ENCODE peak calls at places on chromosomes 1 and 21, in ten cellular contexts. C is neural progenitor cell, I is dorsolateral prefrontal cortex, U is mammary epithelial cell, Y is AG04450, F is small intestine, R is tibial nerve, Z is hepatocyte, E is tibial artery, A is K562. P is an unnamed sample.

GRCh38 chr21:37259426-37259825 is 7.7 kb downstream of the VPS26C start:
- DNase-seq in C (no peak), I (no peak), U (no peak), Y (no peak), F (no peak), R (no peak), Z (no peak), E (no peak), A (no peak), P (no peak)

GRCh38 chr1:88791192-88791591 is 100.2 kb downstream of the GTF2B start:
- DNase-seq in C (no peak), I (no peak), U (no peak), Y (no peak), F (no peak), R (no peak), Z (no peak), E (no peak), A (no peak), P (no peak)

GRCh38 chr1:211236633-211237321 is 22.4 kb upstream of the RCOR3 start:
- DNase-seq in C (no peak), I (no peak), U (peak), Y (no peak), F (no peak), R (no peak), Z (no peak), E (no peak), A (no peak), P (no peak)

GRCh38 chr1:23283660-23284602 is 60.2 kb downstream of the HNRNPR start:
- DNase-seq in C (no peak), I (no peak), U (no peak), Y (peak), F (no peak), R (no peak), Z (no peak), E (no peak), A (no peak), P (no peak)

GRCh38 chr1:12184008-12184681 is 17.4 kb downstream of the TNFRSF1B start:
- DNase-seq in C (peak), I (no peak), U (no peak), Y (peak), F (no peak), R (peak), Z (peak), E (peak), A (peak), P (no peak)

GRCh38 chr1:30684881-30685795 is 38.2 kb downstream of the MATN1 start:
- DNase-seq in C (peak), I (no peak), U (no peak), Y (no peak), F (peak), R (no peak), Z (peak), E (peak), A (peak), P (no peak)

GRCh38 chr21:44454747-44455523 is at the start of gene LRRC3:
- DNase-seq in C (peak), I (no peak), U (peak), Y (no peak), F (peak), R (peak), Z (peak), E (peak), A (peak), P (peak)

GRCh38 chr1:27099154-27099903 is 55.6 kb downstream of the SLC9A1 start:
- DNase-seq in C (peak), I (no peak), U (peak), Y (peak), F (no peak), R (peak), Z (peak), E (peak), A (peak), P (no peak)

GRCh38 chr21:33402011-33402979 is 918 bp upstream of the IFNGR2 start:
- DNase-seq in C (peak), I (peak), U (peak), Y (no peak), F (no peak), R (peak), Z (peak), E (peak), A (no peak), P (no peak)

GRCh38 chr1:93613895-93614294 is 67.7 kb downstream of the BCAR3 start:
- DNase-seq in C (peak), I (no peak), U (no peak), Y (no peak), F (no peak), R (peak), Z (peak), E (peak), A (no peak), P (no peak)

GRCh38 chr1:70504176-70504820 is 93.2 kb downstream of the CTH start:
- DNase-seq in C (no peak), I (no peak), U (no peak), Y (no peak), F (peak), R (no peak), Z (peak), E (no peak), A (peak), P (no peak)

GRCh38 chr1:18575620-18576019 is 55.0 kb upstream of the PAX7 start:
- DNase-seq in C (peak), I (peak), U (no peak), Y (no peak), F (peak), R (peak), Z (peak), E (no peak), A (peak), P (no peak)

GRCh38 chr1:17307946-17308345 is at the start of gene PADI4:
- DNase-seq in C (no peak), I (no peak), U (no peak), Y (no peak), F (no peak), R (no peak), Z (no peak), E (peak), A (peak), P (no peak)

GRCh38 chr1:39104158-39105060 is 78.3 kb downstream of the NDUFS5 start:
- DNase-seq in C (peak), I (no peak), U (peak), Y (no peak), F (peak), R (no peak), Z (peak), E (no peak), A (peak), P (no peak)

GRCh38 chr1:78474092-78474491 is 16.7 kb upstream of the PTGFR start:
- DNase-seq in C (no peak), I (no peak), U (no peak), Y (no peak), F (no peak), R (no peak), Z (no peak), E (no peak), A (no peak), P (no peak)

GRCh38 chr1:50975436-50975835 is 5.4 kb downstream of the CDKN2C start:
- DNase-seq in C (no peak), I (no peak), U (no peak), Y (no peak), F (no peak), R (no peak), Z (no peak), E (no peak), A (no peak), P (no peak)
- H3K27ac ChIP-seq in C (no peak), I (no peak), U (no peak), Y (no peak), F (no peak), R (no peak), Z (no peak), E (peak), A (no peak), P (no peak)

DNA sequence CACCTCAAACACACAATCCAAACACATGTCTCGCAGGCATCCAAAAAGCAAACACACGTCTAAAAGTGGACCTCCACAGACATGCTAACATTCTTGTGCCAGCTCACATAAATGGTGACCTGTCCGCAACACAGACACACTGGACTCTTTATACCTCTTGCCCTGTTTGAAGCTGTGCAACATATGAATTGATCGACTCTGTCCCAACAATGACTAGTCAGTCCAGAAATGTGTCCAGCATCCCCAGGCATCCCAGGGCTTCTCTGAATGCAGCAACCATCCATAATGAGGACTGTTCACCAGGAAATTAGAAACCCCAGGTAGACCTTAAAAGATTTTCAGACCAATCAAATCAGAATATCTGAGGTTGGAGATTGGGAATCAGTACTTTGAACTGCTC is 3.2 kb downstream of the DDR2 start:
- DNase-seq in C (no peak), I (no peak), U (no peak), Y (no peak), F (no peak), R (no peak), Z (no peak), E (no peak), A (no peak), P (no peak)
- H3K27ac ChIP-seq in C (no peak), I (no peak), U (no peak), Y (no peak), F (no peak), R (no peak), Z (no peak), E (peak), A (no peak), P (no peak)

DNA sequence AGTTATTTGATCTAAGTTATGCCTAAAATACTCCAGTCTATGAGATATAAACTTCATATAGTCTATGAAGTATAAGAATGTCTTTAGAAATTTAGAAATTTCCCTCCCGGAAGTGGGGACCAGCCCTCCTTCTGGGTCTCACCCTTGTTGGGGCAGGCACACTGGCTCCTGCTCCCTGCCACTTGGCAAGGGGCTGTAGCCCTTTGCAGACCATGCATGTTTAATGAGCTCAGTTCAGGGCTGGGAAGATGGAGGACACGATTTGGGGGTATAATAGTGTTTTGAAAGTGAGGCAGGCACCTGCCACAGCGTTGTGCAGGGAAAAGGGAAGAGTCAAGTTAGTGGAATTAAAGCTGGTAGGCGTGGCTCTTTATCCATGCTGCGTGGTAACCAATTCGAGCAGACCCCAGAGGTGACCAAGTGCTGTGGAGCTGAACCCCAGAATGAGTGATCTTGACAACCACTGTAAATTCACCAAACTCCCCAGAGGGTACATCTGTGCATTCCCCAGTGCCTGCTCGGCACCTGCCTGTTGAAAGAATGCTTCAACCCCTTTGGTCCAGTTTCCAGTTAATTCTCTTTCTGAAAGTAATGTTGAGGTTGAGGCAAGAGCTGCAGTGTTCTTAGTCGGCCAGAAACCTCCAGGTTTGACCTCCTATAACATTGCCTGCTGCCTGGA is 79.6 kb downstream of the DOP1B start:
- DNase-seq in C (no peak), I (no peak), U (no peak), Y (no peak), F (no peak), R (no peak), Z (no peak), E (no peak), A (no peak), P (no peak)
- H3K27ac ChIP-seq in C (no peak), I (no peak), U (no peak), Y (no peak), F (no peak), R (no peak), Z (no peak), E (no peak), A (no peak), P (no peak)

DNA sequence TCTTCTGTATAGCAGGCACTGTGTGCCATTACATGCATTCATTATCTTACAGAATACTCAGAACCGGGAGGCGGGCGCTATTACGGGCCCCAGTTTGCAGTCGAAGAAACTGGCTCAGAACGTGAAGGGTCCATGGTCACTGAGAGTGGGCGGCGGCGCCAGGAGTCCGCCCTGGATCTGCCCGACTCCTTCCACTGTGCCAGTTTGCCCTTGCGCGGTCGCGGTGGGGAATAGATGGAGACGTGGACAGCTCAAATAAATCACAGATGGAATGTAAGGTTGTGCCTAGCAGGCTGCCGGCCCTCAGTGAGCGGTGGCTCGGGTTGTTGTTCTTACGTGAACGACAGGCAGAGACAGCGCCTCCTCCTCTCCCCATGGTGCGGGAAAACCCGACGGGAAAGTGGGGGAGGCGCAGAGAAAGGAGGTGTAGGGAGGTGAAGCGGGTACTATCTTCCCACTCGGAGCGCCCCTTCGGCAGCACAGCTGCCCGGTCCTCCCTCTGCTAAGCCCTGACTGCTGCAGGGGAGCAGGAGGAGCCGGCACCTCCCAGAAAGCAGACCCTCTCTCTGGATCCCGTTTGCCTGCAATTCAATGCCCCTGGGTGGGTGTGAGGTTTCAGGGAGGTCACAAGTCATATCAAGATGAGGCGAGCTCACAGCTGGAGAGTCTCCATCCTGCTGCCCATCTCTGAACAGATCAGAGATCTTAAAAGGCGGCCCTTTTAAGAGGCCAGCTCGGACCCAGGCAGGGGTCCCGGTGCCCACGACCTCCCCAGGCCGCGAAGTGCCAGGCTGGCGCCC is 1.1 kb downstream of the COL9A2 start:
- DNase-seq in C (peak), I (peak), U (no peak), Y (no peak), F (peak), R (no peak), Z (peak), E (no peak), A (no peak), P (no peak)
- H3K27ac ChIP-seq in C (no peak), I (peak), U (no peak), Y (no peak), F (no peak), R (peak), Z (peak), E (peak), A (no peak), P (no peak)

GRCh38 chr21:41832230-41833137 is 46.7 kb downstream of the PRDM15 start:
- DNase-seq in C (no peak), I (no peak), U (no peak), Y (no peak), F (peak), R (no peak), Z (no peak), E (no peak), A (no peak), P (no peak)
- H3K27ac ChIP-seq in C (no peak), I (no peak), U (no peak), Y (no peak), F (no peak), R (no peak), Z (no peak), E (no peak), A (no peak), P (peak)

GRCh38 chr1:56569661-56570060 is 9.7 kb downstream of the PLPP3 start:
- DNase-seq in C (no peak), I (no peak), U (peak), Y (no peak), F (no peak), R (no peak), Z (peak), E (no peak), A (no peak), P (peak)
- H3K27ac ChIP-seq in C (no peak), I (peak), U (no peak), Y (no peak), F (no peak), R (no peak), Z (peak), E (no peak), A (no peak), P (no peak)

DNA sequence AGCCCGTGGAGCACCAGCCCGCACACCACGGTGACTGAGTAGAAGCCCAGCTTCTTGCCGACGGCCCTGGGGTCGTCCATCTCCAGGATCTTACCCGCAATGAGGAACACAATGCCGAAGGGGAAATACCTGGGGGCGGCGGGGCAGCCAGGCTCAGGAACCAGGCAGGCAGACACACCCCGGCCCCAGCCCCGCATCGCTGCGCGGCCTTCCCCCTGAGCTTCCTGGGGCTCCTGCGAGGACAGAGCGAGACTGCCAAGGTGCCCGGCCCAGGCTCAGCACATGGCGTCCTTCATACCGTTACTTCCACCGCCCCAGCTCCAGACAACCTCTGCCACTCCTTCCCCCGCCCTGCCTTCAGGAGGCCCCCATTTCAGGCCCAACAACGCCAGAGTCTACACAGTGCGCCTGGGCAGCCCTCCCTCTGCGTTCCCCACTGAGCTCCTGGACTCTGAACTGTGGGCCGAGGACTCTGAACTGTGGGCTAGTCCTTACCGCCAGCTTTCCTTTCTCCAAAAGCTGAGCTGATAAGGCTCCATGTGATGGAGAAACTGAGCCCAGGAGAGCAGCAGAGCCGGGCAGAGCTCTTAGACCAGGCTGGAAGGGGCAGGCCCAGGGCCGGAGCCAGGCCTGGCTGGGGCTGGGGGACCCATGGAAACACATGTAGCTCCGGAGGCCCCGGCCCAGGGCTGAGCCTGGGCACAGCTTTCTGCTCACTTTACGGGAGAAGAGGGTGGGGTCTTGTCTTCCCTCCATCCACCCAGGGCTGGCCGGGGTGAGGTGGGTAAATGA is 30.8 kb downstream of the PODN start:
- DNase-seq in C (no peak), I (no peak), U (no peak), Y (no peak), F (peak), R (no peak), Z (no peak), E (no peak), A (no peak), P (no peak)
- H3K27ac ChIP-seq in C (no peak), I (no peak), U (no peak), Y (no peak), F (no peak), R (no peak), Z (no peak), E (no peak), A (no peak), P (no peak)

DNA sequence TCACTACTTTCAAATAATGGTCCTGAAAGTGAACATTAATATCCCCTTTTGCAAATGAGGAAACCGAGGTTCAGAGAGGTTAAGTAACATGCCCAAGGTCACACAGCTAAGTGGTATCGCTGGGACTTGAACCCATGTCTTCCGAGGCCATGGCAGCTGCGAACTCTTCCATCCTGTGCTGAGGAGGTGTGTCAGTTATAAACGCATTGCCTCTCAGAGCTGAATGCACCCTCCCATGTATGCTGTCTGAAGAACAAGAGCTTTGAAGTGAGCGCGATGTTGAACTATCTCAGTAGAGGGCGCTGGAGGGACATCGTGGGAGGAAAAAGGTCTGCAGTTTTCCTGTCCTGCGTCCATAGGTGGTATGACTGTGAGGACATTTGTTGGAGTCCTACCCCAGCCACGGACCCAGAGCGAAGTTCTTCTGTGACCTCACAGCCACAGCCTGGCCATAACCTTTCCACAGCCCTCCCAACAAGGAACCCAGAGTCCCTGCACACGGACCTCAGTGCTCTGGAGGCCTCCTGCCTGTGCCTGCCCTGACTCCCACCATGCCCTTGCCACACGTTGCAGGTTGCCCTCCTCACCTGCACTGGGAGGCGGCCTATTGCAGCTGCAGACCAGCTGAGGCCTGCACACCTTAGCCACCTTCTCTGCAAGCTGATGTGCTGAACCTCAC is 7.5 kb downstream of the MYOC start:
- DNase-seq in C (peak), I (peak), U (peak), Y (peak), F (peak), R (peak), Z (peak), E (peak), A (peak), P (peak)
- H3K27ac ChIP-seq in C (no peak), I (peak), U (no peak), Y (no peak), F (no peak), R (no peak), Z (peak), E (peak), A (no peak), P (no peak)

DNA sequence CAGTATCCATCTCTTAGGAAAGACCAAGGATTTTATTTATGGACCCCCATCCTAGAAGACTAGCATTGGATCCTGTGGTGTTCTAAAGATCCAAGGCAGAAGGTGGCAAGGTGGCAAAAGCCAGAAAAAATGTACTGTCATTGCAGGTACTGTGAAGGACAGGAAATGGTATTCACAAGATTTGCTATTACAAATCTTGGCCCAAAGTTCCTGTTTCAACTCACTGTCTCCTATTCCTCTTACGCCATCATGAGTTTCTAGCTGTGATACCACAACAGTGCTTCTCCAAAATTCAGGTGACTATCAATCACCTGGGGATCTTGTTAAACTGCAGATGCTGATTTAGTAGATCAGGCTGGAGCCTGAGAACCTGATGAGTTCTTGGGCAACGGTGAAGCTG is 21.4 kb downstream of the ACP6 start:
- DNase-seq in C (no peak), I (no peak), U (no peak), Y (no peak), F (no peak), R (no peak), Z (no peak), E (no peak), A (no peak), P (no peak)
- H3K27ac ChIP-seq in C (no peak), I (no peak), U (no peak), Y (no peak), F (no peak), R (no peak), Z (no peak), E (no peak), A (no peak), P (no peak)

DNA sequence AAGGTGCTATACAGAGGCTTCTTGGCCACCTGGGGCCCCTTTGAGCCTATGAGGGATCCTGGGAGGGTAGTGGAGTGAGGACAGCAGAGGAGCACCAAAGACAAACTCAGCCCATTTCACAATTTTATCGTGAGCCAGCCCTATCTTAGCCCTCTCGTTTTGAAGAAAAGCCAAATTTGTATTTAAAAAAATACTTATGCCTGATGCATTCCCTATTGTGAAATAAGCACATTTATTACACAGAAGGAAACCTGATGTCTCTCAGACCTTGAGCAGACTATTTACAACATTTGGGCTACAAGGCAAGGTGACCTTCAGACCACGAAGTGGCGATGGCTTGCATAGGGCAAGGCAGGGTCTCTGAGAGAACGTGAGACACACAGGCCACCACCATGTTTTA is 41.3 kb upstream of the H6PD start:
- DNase-seq in C (no peak), I (no peak), U (no peak), Y (no peak), F (no peak), R (no peak), Z (no peak), E (no peak), A (no peak), P (no peak)
- H3K27ac ChIP-seq in C (no peak), I (no peak), U (no peak), Y (no peak), F (no peak), R (no peak), Z (peak), E (no peak), A (no peak), P (no peak)

P was measured in epithelial cell of prostate.